ENCODE peak calls at places on chromosome 12, in eight cellular contexts. U is stimulated activated CD4-positive, alpha-beta T cell treated with anti-CD3 and anti-CD28 coated beads, Interleukin-1b, Interleukin-23, amount 100 ng/mL, for 4 hours; O is EH; J is Right ventricle myocardium superior; H is GM12865; M is NCI-H1092; W is mucosa of descending colon; T is RWPE1. P is an unnamed sample.

GRCh38 chr12:75599061-75599460 is 87.7 kb upstream of the KRR1 start:
- DNase-seq in J (no peak), O (no peak), T (no peak), U (no peak), H (no peak), M (no peak), W (no peak), P (no peak)

GRCh38 chr12:6952860-6953416 is 1.8 kb downstream of the PTPN6 start:
- DNase-seq in J (peak), T (no peak), W (no peak), M (no peak), U (no peak), O (no peak), H (no peak), P (no peak)

GRCh38 chr12:124100572-124101178 is 127.7 kb downstream of the ZNF664 start:
- DNase-seq in H (no peak), T (no peak), O (no peak), J (no peak), M (no peak), U (no peak), W (no peak), P (no peak)

GRCh38 chr12:90828621-90829020 is 126.4 kb downstream of the CCER1 start:
- DNase-seq in U (no peak), T (no peak), O (no peak), W (no peak), H (no peak), J (no peak), M (no peak), P (no peak)

GRCh38 chr12:116202433-116202832 is 75.1 kb downstream of the MED13L start:
- DNase-seq in O (no peak), J (no peak), W (no peak), H (no peak), M (no peak), U (no peak), T (no peak), P (no peak)

GRCh38 chr12:107369679-107370078 is 276.3 kb upstream of the CRY1 start:
- DNase-seq in W (no peak), M (no peak), H (peak), J (no peak), U (peak), T (no peak), O (no peak), P (no peak)

GRCh38 chr12:112443916-112444315 is 25.2 kb downstream of the PTPN11 start:
- DNase-seq in T (no peak), W (no peak), U (no peak), J (no peak), O (no peak), H (no peak), M (no peak), P (no peak)

GRCh38 chr12:100058482-100059029 is 73.8 kb upstream of the ANKS1B start:
- DNase-seq in O (peak), U (no peak), T (peak), M (no peak), W (no peak), H (peak), J (no peak), P (no peak)

GRCh38 chr12:101414533-101415119 is 7.1 kb upstream of the ARL1 start:
- DNase-seq in U (no peak), O (peak), J (no peak), H (peak), T (peak), W (peak), M (peak), P (no peak)

GRCh38 chr12:44159211-44159610 is 323.3 kb downstream of the TMEM117 start:
- DNase-seq in O (no peak), U (no peak), T (no peak), W (no peak), M (no peak), J (no peak), H (no peak), P (no peak)

GRCh38 chr12:47839214-47839613 is 19.5 kb upstream of the HDAC7 start:
- DNase-seq in O (no peak), J (no peak), H (no peak), W (no peak), U (no peak), T (no peak), M (no peak), P (peak)

GRCh38 chr12:90338365-90338764 is 616.6 kb downstream of the CCER1 start:
- DNase-seq in T (no peak), W (no peak), M (no peak), U (no peak), H (no peak), O (no peak), J (no peak), P (no peak)

GRCh38 chr12:131311764-131312163 is 358.1 kb downstream of the ADGRD1 start:
- DNase-seq in H (no peak), T (no peak), W (no peak), J (no peak), M (no peak), U (no peak), O (no peak), P (no peak)

GRCh38 chr12:12210983-12211382 is 55.9 kb downstream of the LRP6 start:
- DNase-seq in U (no peak), H (peak), M (no peak), J (no peak), O (no peak), W (no peak), T (no peak), P (no peak)

GRCh38 chr12:99450231-99450630 is 197.3 kb upstream of the GARIN6 start:
- DNase-seq in M (no peak), U (no peak), W (no peak), O (no peak), T (no peak), J (no peak), H (no peak), P (no peak)

GRCh38 chr12:24911284-24911791 is 37.6 kb downstream of the BCAT1 start:
- DNase-seq in W (no peak), T (no peak), J (no peak), O (peak), H (no peak), U (no peak), M (no peak), P (no peak)